ENCODE peak calls at places on chromosomes 6 and 20, in four cellular contexts. J is AG04450, O is right atrium auricular region, W is fibroblast of lung. F is an unnamed sample.

GRCh38 chr6:46053034-46053933 is 37.6 kb upstream of the CLIC5 start:
- DNase-seq in O (no peak), W (no peak), J (no peak), F (no peak)

GRCh38 chr6:169794317-169795055 is 43.1 kb downstream of the ERMARD start:
- DNase-seq in W (no peak), O (peak; percentile 48), J (no peak), F (no peak)

GRCh38 chr20:15942130-15942529 is 631.1 kb downstream of the KIF16B start:
- DNase-seq in J (no peak), O (no peak), W (peak; percentile 2), F (peak; percentile 4)

GRCh38 chr6:136371951-136372350 is 82.3 kb upstream of the BCLAF1 start:
- DNase-seq in O (no peak), J (no peak), W (peak; percentile 69), F (no peak)

GRCh38 chr6:53349209-53349693 is 501 bp upstream of the ELOVL5 start:
- DNase-seq in J (no peak), W (no peak), O (no peak), F (no peak)

GRCh38 chr6:41663558-41663957 is 25.3 kb downstream of the MDFI start:
- DNase-seq in J (no peak), O (no peak), W (no peak), F (no peak)

GRCh38 chr6:154408906-154409500 is 52.4 kb upstream of the IPCEF1 start:
- DNase-seq in O (no peak), J (no peak), W (peak; percentile 45), F (peak; percentile 63)

GRCh38 chr20:36055145-36055544 is 86.8 kb downstream of the CNBD2 start:
- DNase-seq in J (no peak), W (no peak), O (no peak), F (no peak)

GRCh38 chr20:55322745-55323144 is 682.6 kb downstream of the CBLN4 start:
- DNase-seq in O (no peak), J (no peak), W (no peak), F (no peak)

GRCh38 chr6:44854712-44855111 is 467.2 kb downstream of the CDC5L start:
- DNase-seq in J (no peak), O (no peak), W (no peak), F (no peak)

GRCh38 chr6:164749126-164749758 is 560.2 kb downstream of the C6orf118 start:
- DNase-seq in O (no peak), W (peak; percentile 94), J (no peak), F (no peak)

GRCh38 chr6:98835149-98836024 is 1.0 kb downstream of the POU3F2 start:
- DNase-seq in W (peak; percentile 54), O (no peak), J (no peak), F (no peak)

GRCh38 chr20:62496525-62497218 is 20.9 kb upstream of the GATA5 start:
- DNase-seq in J (no peak), W (no peak), O (no peak), F (no peak)

DNA sequence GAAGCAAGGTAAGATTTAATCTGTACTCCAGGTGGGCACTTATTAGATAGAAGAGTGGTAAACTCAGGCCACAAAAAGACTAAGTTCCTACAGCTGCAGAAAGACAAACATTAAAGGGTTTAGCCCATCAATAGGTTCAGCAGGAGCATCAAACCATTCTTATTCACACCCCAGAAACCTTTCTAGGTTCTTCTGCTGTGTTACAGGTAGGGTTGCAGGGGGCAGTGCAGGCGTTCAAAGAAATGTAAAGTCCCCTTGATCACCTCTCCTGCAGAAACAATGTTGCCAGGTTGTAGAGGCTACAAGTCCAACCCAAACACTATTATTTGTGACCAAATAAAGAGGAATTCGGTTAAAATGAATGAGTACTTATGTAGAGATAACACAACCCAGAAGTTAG is 31.8 kb downstream of the PHACTR1 start:
- DNase-seq in J (no peak), O (no peak), W (no peak), F (no peak)
- H3K4me3 ChIP-seq in J (no peak overlapping the region), O (no peak overlapping the region), W (no peak overlapping the region), F (no peak overlapping the region)

GRCh38 chr6:128598561-128598960 is 78.2 kb upstream of the PTPRK start:
- DNase-seq in O (no peak), J (no peak), W (no peak), F (no peak)

GRCh38 chr6:128597004-128597403 is 76.6 kb upstream of the PTPRK start:
- DNase-seq in O (no peak), W (no peak), J (no peak), F (no peak)

GRCh38 chr6:128599036-128599435 is 78.6 kb upstream of the PTPRK start:
- DNase-seq in W (peak; percentile 18), O (no peak), J (no peak), F (peak; percentile 15)

GRCh38 chr6:128600397-128600951 is 80.1 kb upstream of the PTPRK start:
- DNase-seq in O (no peak), W (peak; percentile 98), J (peak; percentile 61), F (peak; percentile 96)

DNA sequence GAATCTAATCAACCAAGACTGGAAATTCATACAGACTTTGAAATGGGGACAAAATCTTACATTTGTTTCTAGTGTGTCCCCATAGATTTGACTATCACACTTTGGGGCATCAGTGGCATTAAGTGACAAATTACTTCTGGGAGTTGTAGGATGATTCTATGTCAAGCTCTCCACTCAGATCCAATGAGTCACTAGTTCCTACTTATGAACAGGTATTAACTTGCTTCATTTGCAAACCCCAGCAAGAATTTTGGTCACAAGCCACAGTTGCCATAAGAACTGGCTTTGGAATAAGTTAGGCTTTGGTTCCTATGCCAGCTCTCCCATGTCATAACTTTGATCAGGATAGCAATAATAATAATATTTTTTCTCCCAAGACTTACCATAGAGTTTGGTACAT is 77.6 kb upstream of the PTPRK start:
- DNase-seq in O (no peak), J (no peak), W (peak; percentile 26), F (no peak)
- H3K4me3 ChIP-seq in O (no peak overlapping the region), J (no peak overlapping the region), W (no peak overlapping the region), F (no peak overlapping the region)

GRCh38 chr6:27825025-27825823 is 87.0 kb downstream of the OR2B2 start:
- DNase-seq in W (no peak), J (no peak), O (no peak), F (peak; percentile 18)
- H3K4me3 ChIP-seq in W (peak overlapping the region; percentile 46), J (peak overlapping the region; percentile 80), O (peak overlapping the region; percentile 41), F (peak overlapping the region; percentile 61)

GRCh38 chr6:150204705-150205472 is 62.0 kb downstream of the PPP1R14C start:
- DNase-seq in W (no peak), J (no peak), O (no peak), F (no peak)
- H3K4me3 ChIP-seq in W (no peak overlapping the region), J (no peak overlapping the region), O (no peak overlapping the region), F (no peak overlapping the region)